ENCODE peak calls at places on chromosomes 4 and X, in six cellular contexts. B is left ventricle myocardium superior, Z is psoas muscle, A is heart left ventricle, K is left cardiac atrium, V is T-helper 17 cell. Y is an unnamed sample.

GRCh38 chr4:64784125-64784524 is 374.9 kb upstream of the TECRL start:
- ATAC-seq in B (no peak), Z (no peak), A (no peak), K (no peak), V (no peak), Y (no peak)

GRCh38 chr4:16655140-16655539 is 243.3 kb downstream of the LDB2 start:
- ATAC-seq in B (no peak), Z (no peak), A (no peak), K (no peak), V (no peak), Y (no peak)

GRCh38 chr4:3177905-3178304 is 71.1 kb upstream of the MSANTD1 start:
- ATAC-seq in B (no peak), Z (no peak), A (no peak), K (no peak), V (no peak), Y (no peak)

GRCh38 chr4:163269156-163269555 is 63.2 kb downstream of the NPY1R start:
- ATAC-seq in B (no peak), Z (no peak), A (no peak), K (no peak), V (no peak), Y (no peak)

GRCh38 chrX:40108084-40108958 is 10.6 kb upstream of the BCOR start:
- ATAC-seq in B (peak; percentile 1), Z (peak; percentile 55), A (no peak), K (no peak), V (no peak), Y (no peak)

GRCh38 chr4:77827343-77827742 is 8.2 kb upstream of the CNOT6L start:
- ATAC-seq in B (no peak), Z (no peak), A (no peak), K (no peak), V (peak; percentile 82), Y (peak; percentile 64)

GRCh38 chr4:4334798-4335520 is 44.9 kb downstream of the ZBTB49 start:
- ATAC-seq in B (peak; percentile 62), Z (peak; percentile 75), A (no peak), K (peak; percentile 36), V (peak; percentile 93), Y (peak; percentile 77)

GRCh38 chrX:40415675-40416074 is 165.1 kb upstream of the ATP6AP2 start:
- ATAC-seq in B (no peak), Z (no peak), A (no peak), K (no peak), V (no peak), Y (no peak)

GRCh38 chr4:42280327-42281095 is 116.8 kb upstream of the SHISA3 start:
- ATAC-seq in B (no peak), Z (no peak), A (no peak), K (no peak), V (no peak), Y (no peak)

GRCh38 chr4:124121511-124121934 is 591.0 kb downstream of the ANKRD50 start:
- ATAC-seq in B (no peak), Z (no peak), A (no peak), K (no peak), V (no peak), Y (no peak)

GRCh38 chr4:24655971-24656370 is 71.6 kb upstream of the DHX15 start:
- ATAC-seq in B (peak; percentile 56), Z (no peak), A (no peak), K (no peak), V (no peak), Y (no peak)

GRCh38 chrX:131650637-131651410 is 107.0 kb downstream of the OR13H1 start:
- ATAC-seq in B (no peak), Z (no peak), A (no peak), K (no peak), V (no peak), Y (no peak)

GRCh38 chr4:94757192-94758140 is at the start of gene BMPR1B:
- ATAC-seq in B (peak; percentile 53), Z (peak; percentile 64), A (no peak), K (peak; percentile 60), V (no peak), Y (no peak)

GRCh38 chr4:103104886-103105285 is 5.3 kb upstream of the BDH2 start:
- ATAC-seq in B (no peak), Z (no peak), A (no peak), K (no peak), V (no peak), Y (no peak)

GRCh38 chr4:69849969-69850368 is 10.0 kb downstream of the SULT1E1 start:
- ATAC-seq in B (no peak), Z (no peak), A (no peak), K (no peak), V (no peak), Y (no peak)

GRCh38 chrX:118536687-118537461 is 41.3 kb downstream of the DOCK11 start:
- ATAC-seq in B (peak; percentile 53), Z (no peak), A (no peak), K (no peak), V (peak; percentile 87), Y (peak; percentile 81)

GRCh38 chrX:46844913-46845312 is 8.1 kb downstream of the RP2 start:
- ATAC-seq in B (no peak), Z (no peak), A (no peak), K (no peak), V (no peak), Y (no peak)

GRCh38 chr4:4542824-4543485 is 1.1 kb upstream of the STX18 start:
- ATAC-seq in B (no peak), Z (no peak), A (no peak), K (no peak), V (no peak), Y (no peak)

GRCh38 chr4:94452476-94453300 is 946 bp downstream of the PDLIM5 start:
- ATAC-seq in B (peak; percentile 84), Z (peak; percentile 76), A (peak; percentile 70), K (peak; percentile 82), V (no peak), Y (no peak)

GRCh38 chr4:139167774-139168444 is 9.1 kb downstream of the ELF2 start:
- ATAC-seq in B (peak; percentile 64), Z (peak; percentile 84), A (no peak), K (peak; percentile 67), V (peak; percentile 36), Y (no peak)

GRCh38 chr4:80184053-80184790 is 13.1 kb upstream of the PRDM8 start:
- ATAC-seq in B (peak; percentile 98), Z (peak; percentile 95), A (peak; percentile 82), K (peak; percentile 97), V (peak; percentile 92), Y (peak; percentile 95)

GRCh38 chr4:176187610-176188009 is 7.8 kb downstream of the SPATA4 start:
- ATAC-seq in B (no peak), Z (peak; percentile 78), A (no peak), K (no peak), V (no peak), Y (no peak)

GRCh38 chr4:150250293-150250997 is 172.2 kb downstream of the DCLK2 start:
- ATAC-seq in B (no peak), Z (no peak), A (no peak), K (no peak), V (no peak), Y (peak; percentile 59)

GRCh38 chrX:86002076-86002896 is 45.1 kb downstream of the CHM start:
- ATAC-seq in B (no peak), Z (no peak), A (no peak), K (no peak), V (no peak), Y (no peak)

GRCh38 chr4:54015421-54016065 is 48.9 kb downstream of the CHIC2 start:
- ATAC-seq in B (no peak), Z (no peak), A (no peak), K (no peak), V (no peak), Y (no peak)

GRCh38 chrX:19659929-19660328 is 144.6 kb upstream of the MAP3K15 start:
- ATAC-seq in B (no peak), Z (no peak), A (no peak), K (no peak), V (no peak), Y (no peak)

GRCh38 chrX:3609800-3610199 is 103.6 kb downstream of the PRKX start:
- ATAC-seq in B (no peak), Z (no peak), A (no peak), K (no peak), V (no peak), Y (no peak)

GRCh38 chrX:17075004-17075403 is 128.5 kb downstream of the REPS2 start:
- ATAC-seq in B (no peak), Z (no peak), A (no peak), K (no peak), V (no peak), Y (no peak)

GRCh38 chr4:181968371-181968770 is 274.8 kb upstream of the TENM3 start:
- ATAC-seq in B (no peak), Z (no peak), A (no peak), K (no peak), V (no peak), Y (no peak)

GRCh38 chrX:68703369-68703768 is 55.9 kb downstream of the STARD8 start:
- ATAC-seq in B (peak; percentile 58), Z (no peak), A (peak; percentile 21), K (peak; percentile 12), V (no peak), Y (no peak)

GRCh38 chrX:11739796-11740195 is 18.2 kb upstream of the MSL3 start:
- ATAC-seq in B (no peak), Z (no peak), A (no peak), K (no peak), V (no peak), Y (no peak)

GRCh38 chr4:161320377-161320776 is 843.4 kb downstream of the FSTL5 start:
- ATAC-seq in B (no peak), Z (no peak), A (no peak), K (no peak), V (no peak), Y (no peak)

GRCh38 chr4:125319311-125319710 is 4.6 kb downstream of the FAT4 start:
- ATAC-seq in B (no peak), Z (no peak), A (no peak), K (no peak), V (no peak), Y (no peak)

GRCh38 chr4:26157541-26157940 is 163.3 kb upstream of the RBPJ start:
- ATAC-seq in B (no peak), Z (no peak), A (no peak), K (no peak), V (no peak), Y (no peak)

GRCh38 chr4:126647756-126648396 is 984.9 kb upstream of the INTU start:
- ATAC-seq in B (no peak), Z (no peak), A (no peak), K (no peak), V (no peak), Y (peak; percentile 31)

GRCh38 chr4:147863111-147863747 is 131.3 kb downstream of the ARHGAP10 start:
- ATAC-seq in B (no peak), Z (no peak), A (no peak), K (no peak), V (no peak), Y (no peak)

Y was measured in stimulated activated memory B cell treated with anti-CD40 and anti-IgM and Interleukin-4, amounts not matched to agents 10 μg/mL and 1 μg/mL and 100 μg/mL, for 72 hours.